ENCODE peak calls at places on chromosomes 1 and 21, in four cellular contexts. C is lower leg skin, Y is fibroblast of the aortic adventitia, M is psoas muscle. W is an unnamed sample.

GRCh38 chr1:212699104-212699838 is 369 bp downstream of the BATF3 start:
- DNase-seq in C (peak), Y (no peak), M (peak), W (peak)

GRCh38 chr1:195867638-195868037 is 740.6 kb downstream of the KCNT2 start:
- DNase-seq in C (no peak), Y (no peak), M (no peak), W (no peak)

GRCh38 chr1:42334240-42335049 is 590 bp downstream of the FOXJ3 start:
- DNase-seq in C (peak), Y (peak), M (peak), W (peak)

GRCh38 chr1:41524676-41525675 is 40.5 kb upstream of the EDN2 start:
- DNase-seq in C (no peak), Y (no peak), M (no peak), W (no peak)

GRCh38 chr1:167503626-167504458 is 14.5 kb downstream of the CD247 start:
- DNase-seq in C (no peak), Y (no peak), M (no peak), W (no peak)

GRCh38 chr1:208837242-208837641 is 593.1 kb upstream of the PLXNA2 start:
- DNase-seq in C (no peak), Y (no peak), M (no peak), W (no peak)

GRCh38 chr1:89980605-89981004 is 14.3 kb upstream of the ZNF326 start:
- DNase-seq in C (no peak), Y (no peak), M (no peak), W (no peak)

GRCh38 chr1:182410620-182411273 is 10.3 kb upstream of the TEDDM1 start:
- DNase-seq in C (no peak), Y (peak), M (no peak), W (no peak)

GRCh38 chr1:111593403-111594127 is 26.0 kb upstream of the RAP1A start:
- DNase-seq in C (no peak), Y (peak), M (no peak), W (no peak)

GRCh38 chr1:63630666-63631065 is 37.5 kb downstream of the PGM1 start:
- DNase-seq in C (no peak), Y (peak), M (no peak), W (no peak)

GRCh38 chr1:223405507-223405906 is 12.3 kb downstream of the CCDC185 start:
- DNase-seq in C (no peak), Y (no peak), M (no peak), W (no peak)

GRCh38 chr1:227776277-227776676 is 39.2 kb upstream of the PRSS38 start:
- DNase-seq in C (no peak), Y (peak), M (no peak), W (no peak)

GRCh38 chr1:222931018-222931417 is 116.2 kb downstream of the DISP1 start:
- DNase-seq in C (no peak), Y (peak), M (no peak), W (no peak)

GRCh38 chr1:154575951-154576566 is 8.5 kb downstream of the CHRNB2 start:
- DNase-seq in C (no peak), Y (no peak), M (no peak), W (no peak)

GRCh38 chr1:9592510-9593075 is 3.9 kb downstream of the TMEM201 start:
- DNase-seq in C (no peak), Y (no peak), M (no peak), W (no peak)

GRCh38 chr1:15668089-15668754 is 15.9 kb upstream of the PLEKHM2 start:
- DNase-seq in C (no peak), Y (no peak), M (no peak), W (no peak)

GRCh38 chr1:172914517-172915144 is 136.1 kb downstream of the TNFSF18 start:
- DNase-seq in C (no peak), Y (peak), M (no peak), W (no peak)

GRCh38 chr21:27681841-27682240 is 715.0 kb upstream of the ADAMTS5 start:
- DNase-seq in C (no peak), Y (peak), M (no peak), W (no peak)

GRCh38 chr1:24867064-24867870 is 62.8 kb downstream of the RUNX3 start:
- DNase-seq in C (peak), Y (no peak), M (no peak), W (peak)

GRCh38 chr1:53860967-53861411 is 22.9 kb upstream of the NDC1 start:
- DNase-seq in C (no peak), Y (peak), M (no peak), W (peak)

GRCh38 chr1:167454304-167454928 is 63.9 kb downstream of the CD247 start:
- DNase-seq in C (peak), Y (no peak), M (no peak), W (no peak)

GRCh38 chr1:217482356-217483102 is 148.4 kb downstream of the GPATCH2 start:
- DNase-seq in C (no peak), Y (peak), M (no peak), W (no peak)

GRCh38 chr1:161198877-161199431 is at the start of gene ADAMTS4:
- DNase-seq in C (peak), Y (peak), M (peak), W (peak)

GRCh38 chr1:84164156-84164555 is 20.1 kb downstream of the PRKACB start:
- DNase-seq in C (no peak), Y (peak), M (no peak), W (no peak)

GRCh38 chr1:8259498-8260290 is 58.2 kb upstream of the SLC45A1 start:
- DNase-seq in C (no peak), Y (peak), M (peak), W (peak)

GRCh38 chr21:34190576-34191301 is 117.4 kb downstream of the MRPS6 start:
- DNase-seq in C (peak), Y (no peak), M (no peak), W (no peak)

GRCh38 chr1:113675299-113675698 is 84.0 kb downstream of the PHTF1 start:
- DNase-seq in C (no peak), Y (peak), M (no peak), W (no peak)

GRCh38 chr1:21852282-21853129 is 40.4 kb downstream of the LDLRAD2 start:
- DNase-seq in C (no peak), Y (no peak), M (no peak), W (no peak)

GRCh38 chr1:32536764-32537163 is 2.5 kb upstream of the ZBTB8A start:
- DNase-seq in C (no peak), Y (no peak), M (no peak), W (no peak)

GRCh38 chr1:55164906-55165305 is 50.3 kb downstream of the USP24 start:
- DNase-seq in C (no peak), Y (no peak), M (no peak), W (no peak)

GRCh38 chr1:91584309-91584708 is 83.7 kb downstream of the CDC7 start:
- DNase-seq in C (no peak), Y (no peak), M (no peak), W (no peak)

GRCh38 chr1:80218112-80218511 is 1211.6 kb upstream of the ADGRL4 start:
- DNase-seq in C (no peak), Y (peak), M (no peak), W (no peak)

GRCh38 chr1:200262326-200262965 is 147.4 kb downstream of the ZNF281 start:
- DNase-seq in C (no peak), Y (no peak), M (no peak), W (no peak)

GRCh38 chr1:171655215-171656116 is 3.0 kb upstream of the MYOC start:
- DNase-seq in C (peak), Y (peak), M (peak), W (peak)

GRCh38 chr1:216750031-216750627 is 26.9 kb upstream of the ESRRG start:
- DNase-seq in C (no peak), Y (peak), M (no peak), W (no peak)

GRCh38 chr1:8167936-8168335 is 141.8 kb upstream of the ERRFI1 start:
- DNase-seq in C (no peak), Y (no peak), M (no peak), W (no peak)

GRCh38 chr1:2229921-2230700 is 2.0 kb downstream of the SKI start:
- DNase-seq in C (peak), Y (peak), M (peak), W (no peak)

GRCh38 chr1:173341307-173341706 is 134.2 kb upstream of the TNFSF4 start:
- DNase-seq in C (no peak), Y (peak), M (peak), W (no peak)

GRCh38 chr1:212981025-212981495 is 30.7 kb downstream of the VASH2 start:
- DNase-seq in C (peak), Y (no peak), M (peak), W (peak)

GRCh38 chr1:17333081-17333480 is 25.1 kb downstream of the PADI4 start:
- DNase-seq in C (peak), Y (no peak), M (no peak), W (no peak)

GRCh38 chr1:17330856-17331255 is 22.9 kb downstream of the PADI4 start:
- DNase-seq in C (peak), Y (no peak), M (no peak), W (no peak)

GRCh38 chr1:17329610-17330009 is 21.6 kb downstream of the PADI4 start:
- DNase-seq in C (no peak), Y (no peak), M (no peak), W (no peak)

DNA sequence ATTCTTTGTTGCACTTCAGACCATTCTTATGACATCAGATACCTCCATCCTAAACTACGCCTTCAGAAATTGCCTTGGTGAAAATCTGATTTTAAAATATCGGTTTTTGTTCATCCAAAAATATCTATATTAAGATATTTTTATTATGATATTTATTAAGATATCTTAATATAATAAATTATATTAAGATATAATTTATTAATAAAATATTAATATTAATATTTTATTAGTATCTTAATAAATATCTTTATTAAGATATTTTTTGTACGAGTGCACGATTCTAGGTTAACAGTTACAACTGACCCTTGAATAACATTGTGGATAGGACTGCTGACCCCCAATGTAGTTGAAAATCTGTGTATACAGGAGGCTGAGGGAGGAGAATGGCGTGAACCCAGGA is 20.9 kb downstream of the PADI4 start:
- DNase-seq in C (no peak), Y (no peak), M (no peak), W (no peak)
- TF ChIP-seq CTCF in C (no peak), Y (no peak), M (no peak), W (no peak)

GRCh38 chr1:29238601-29238964 is 2.3 kb downstream of the PTPRU start:
- DNase-seq in C (no peak), Y (no peak), M (no peak), W (no peak)

GRCh38 chr1:29237906-29238600 is 1.7 kb downstream of the PTPRU start:
- DNase-seq in C (peak), Y (peak), M (peak), W (peak)

GRCh38 chr1:29240986-29241385 is 4.7 kb downstream of the PTPRU start:
- DNase-seq in C (no peak), Y (no peak), M (no peak), W (no peak)

GRCh38 chr1:29239142-29239541 is 2.8 kb downstream of the PTPRU start:
- DNase-seq in C (no peak), Y (no peak), M (no peak), W (peak)

GRCh38 chr1:29240400-29240837 is 4.1 kb downstream of the PTPRU start:
- DNase-seq in C (no peak), Y (peak), M (no peak), W (no peak)
- TF ChIP-seq CTCF in C (no peak), Y (peak), M (no peak), W (no peak)

GRCh38 chr1:94817697-94818096 is 2.5 kb upstream of the SLC44A3 start:
- DNase-seq in C (no peak), Y (no peak), M (no peak), W (no peak)

GRCh38 chr1:94820918-94821317 is 761 bp downstream of the SLC44A3 start:
- DNase-seq in C (no peak), Y (no peak), M (no peak), W (no peak)

GRCh38 chr1:94819584-94819944 is 593 bp upstream of the SLC44A3 start:
- DNase-seq in C (no peak), Y (no peak), M (no peak), W (no peak)

GRCh38 chr1:94821636-94822305 is 1.6 kb downstream of the SLC44A3 start:
- DNase-seq in C (no peak), Y (no peak), M (no peak), W (no peak)

DNA sequence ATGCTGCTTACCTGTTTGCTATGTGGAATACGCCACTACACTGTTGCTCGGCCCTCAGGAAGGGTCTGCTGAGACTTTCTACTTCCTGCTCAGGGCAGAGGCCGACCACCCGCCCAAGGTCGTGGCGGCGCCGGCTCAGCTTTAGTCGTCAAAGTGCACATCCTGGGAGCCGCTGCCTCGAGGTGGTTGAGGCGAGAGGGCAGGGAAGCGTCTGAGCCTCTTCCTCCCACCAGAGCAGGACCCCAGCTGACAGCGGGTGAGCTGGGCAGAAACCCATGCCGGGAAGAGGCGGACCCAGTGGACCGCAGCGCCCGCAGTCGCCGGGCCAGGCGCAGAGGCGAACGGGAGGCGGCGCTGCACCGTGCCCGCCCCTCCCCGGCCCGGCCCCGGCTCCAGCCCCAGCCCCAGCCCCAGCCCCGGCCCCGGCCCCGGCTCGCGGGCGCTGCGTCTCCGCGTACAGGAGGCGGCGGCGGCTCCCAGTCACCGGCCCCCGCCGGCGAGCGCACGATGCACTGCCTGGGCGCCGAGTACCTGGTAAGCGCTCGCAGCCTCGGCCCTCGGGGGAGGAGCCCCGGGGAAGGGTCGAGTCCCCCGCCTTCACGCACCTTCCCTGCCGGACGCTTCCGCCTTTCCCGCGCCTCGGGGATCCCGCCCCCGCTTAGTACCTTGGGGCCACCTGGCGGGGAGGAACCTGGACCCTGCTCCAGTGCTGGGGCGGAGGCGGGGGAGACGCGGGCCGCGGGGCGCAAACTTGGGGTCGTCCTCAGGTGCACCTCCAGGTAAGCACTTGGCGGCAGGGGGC is at the start of gene SLC44A3:
- DNase-seq in C (no peak), Y (peak), M (peak), W (peak)
- TF ChIP-seq CTCF in C (no peak), Y (peak), M (no peak), W (no peak)

GRCh38 chr1:110492573-110492972 is 26.4 kb downstream of the KCNA10 start:
- DNase-seq in C (no peak), Y (peak), M (no peak), W (no peak)
- TF ChIP-seq CTCF in C (no peak), Y (no peak), M (no peak), W (no peak)